ENCODE peak calls at places on chromosomes 12 and 14, in five cellular contexts. F, I, Z, H and V are unnamed samples.

GRCh38 chr12:53645191-53645590 is 19.0 kb upstream of the ATF7 start:
- DNase-seq in F (no peak), I (no peak), Z (no peak), H (no peak), V (no peak)

GRCh38 chr12:100484891-100485511 is 11.3 kb downstream of the NR1H4 start:
- DNase-seq in F (no peak), I (no peak), Z (no peak), H (no peak), V (no peak)

GRCh38 chr14:104135121-104135903 is 3.1 kb upstream of the KIF26A start:
- DNase-seq in F (no peak), I (no peak), Z (no peak), H (no peak), V (no peak)

GRCh38 chr12:90058721-90059120 is 350.1 kb upstream of the ATP2B1 start:
- DNase-seq in F (no peak), I (peak), Z (no peak), H (no peak), V (no peak)

GRCh38 chr12:119940881-119941280 is 48.2 kb upstream of the BICDL1 start:
- DNase-seq in F (no peak), I (no peak), Z (peak), H (no peak), V (no peak)

GRCh38 chr12:62466596-62467411 is at the start of gene MON2:
- DNase-seq in F (peak), I (peak), Z (peak), H (peak), V (no peak)

GRCh38 chr12:47778842-47779241 is 5.8 kb downstream of the SLC48A1 start:
- DNase-seq in F (no peak), I (no peak), Z (no peak), H (no peak), V (no peak)

GRCh38 chr12:76312314-76312713 is 35.9 kb downstream of the BBS10 start:
- DNase-seq in F (no peak), I (no peak), Z (no peak), H (no peak), V (no peak)

GRCh38 chr14:85415015-85415712 is 114.8 kb upstream of the FLRT2 start:
- DNase-seq in F (no peak), I (peak), Z (peak), H (peak), V (peak)

GRCh38 chr12:51970904-51971646 is 19.6 kb downstream of the ACVR1B start:
- DNase-seq in F (no peak), I (no peak), Z (peak), H (no peak), V (no peak)

GRCh38 chr12:14284189-14284722 is 81.2 kb upstream of the ATF7IP start:
- DNase-seq in F (no peak), I (no peak), Z (no peak), H (peak), V (no peak)

GRCh38 chr14:89429206-89430091 is 12.4 kb upstream of the FOXN3 start:
- DNase-seq in F (peak), I (no peak), Z (peak), H (no peak), V (no peak)

GRCh38 chr14:49886523-49886922 is 6.4 kb upstream of the ARF6 start:
- DNase-seq in F (no peak), I (no peak), Z (no peak), H (no peak), V (no peak)

GRCh38 chr12:124556067-124556466 is 11.3 kb downstream of the NCOR2 start:
- DNase-seq in F (no peak), I (no peak), Z (no peak), H (no peak), V (no peak)

GRCh38 chr12:47377414-47378221 is 297.9 kb upstream of the AMIGO2 start:
- DNase-seq in F (no peak), I (peak), Z (peak), H (peak), V (no peak)

GRCh38 chr12:105554223-105554678 is 223.8 kb downstream of the C12orf75 start:
- DNase-seq in F (no peak), I (no peak), Z (no peak), H (no peak), V (no peak)

GRCh38 chr14:91892918-91893527 is 25.7 kb upstream of the TC2N start:
- DNase-seq in F (no peak), I (no peak), Z (no peak), H (no peak), V (no peak)

GRCh38 chr12:108241961-108242360 is 97.2 kb downstream of the CMKLR1 start:
- DNase-seq in F (no peak), I (no peak), Z (no peak), H (no peak), V (no peak)

GRCh38 chr12:115243933-115244628 is 560.1 kb upstream of the TBX3 start:
- DNase-seq in F (no peak), I (no peak), Z (no peak), H (no peak), V (no peak)

GRCh38 chr14:100148837-100149731 is 10.4 kb downstream of the DEGS2 start:
- DNase-seq in F (no peak), I (no peak), Z (no peak), H (no peak), V (no peak)

GRCh38 chr12:22100952-22101748 is 55.1 kb downstream of the CMAS start:
- DNase-seq in F (no peak), I (no peak), Z (peak), H (peak), V (peak)

GRCh38 chr14:91793704-91794103 is 61.8 kb upstream of the CATSPERB start:
- DNase-seq in F (no peak), I (no peak), Z (no peak), H (no peak), V (no peak)

GRCh38 chr14:99426265-99426664 is 54.4 kb downstream of the SETD3 start:
- DNase-seq in F (no peak), I (no peak), Z (no peak), H (no peak), V (no peak)

GRCh38 chr12:27504506-27504905 is 19.5 kb upstream of the PPFIBP1 start:
- DNase-seq in F (no peak), I (no peak), Z (no peak), H (no peak), V (no peak)

GRCh38 chr14:54000341-54000811 is 43.8 kb upstream of the BMP4 start:
- DNase-seq in F (no peak), I (no peak), Z (peak), H (no peak), V (no peak)

GRCh38 chr14:37270629-37271028 is 72.9 kb downstream of the MIPOL1 start:
- DNase-seq in F (no peak), I (no peak), Z (no peak), H (no peak), V (no peak)

GRCh38 chr14:37140176-37140575 is 32.2 kb downstream of the SLC25A21 start:
- DNase-seq in F (no peak), I (no peak), Z (no peak), H (no peak), V (no peak)

GRCh38 chr12:106288510-106289195 is 13.9 kb upstream of the TCP11L2 start:
- DNase-seq in F (no peak), I (peak), Z (peak), H (no peak), V (no peak)

GRCh38 chr12:112314981-112315380 is 67.2 kb downstream of the HECTD4 start:
- DNase-seq in F (no peak), I (no peak), Z (no peak), H (no peak), V (no peak)

GRCh38 chr14:100281286-100282082 is 24.8 kb downstream of the SLC25A29 start:
- DNase-seq in F (no peak), I (no peak), Z (no peak), H (no peak), V (no peak)

GRCh38 chr12:62631531-62632520 is 165.2 kb downstream of the MON2 start:
- DNase-seq in F (no peak), I (peak), Z (no peak), H (peak), V (no peak)

GRCh38 chr12:45674583-45674982 is 54.9 kb upstream of the ARID2 start:
- DNase-seq in F (no peak), I (peak), Z (peak), H (peak), V (peak)

GRCh38 chr12:102681747-102682146 is 201.4 kb upstream of the IGF1 start:
- DNase-seq in F (no peak), I (no peak), Z (no peak), H (no peak), V (no peak)

GRCh38 chr12:101696477-101697196 is 803 bp upstream of the CHPT1 start:
- DNase-seq in F (no peak), I (no peak), Z (no peak), H (peak), V (no peak)

GRCh38 chr12:53192531-53193021 is 11.9 kb upstream of the CSAD start:
- DNase-seq in F (no peak), I (no peak), Z (no peak), H (no peak), V (no peak)